ENCODE peak calls at places on chromosomes 4 and X, in six cellular contexts. M is Peyer's patch, Z is sigmoid colon, Y is upper lobe of left lung, H is testis, S is esophagus muscularis mucosa. N is an unnamed sample.

GRCh38 chr4:175253184-175253902 is 335.2 kb downstream of the ADAM29 start:
- DNase-seq in Y (peak), H (no peak), Z (no peak), S (no peak), M (no peak), N (no peak)

GRCh38 chr4:33625762-33626161 is 2618.6 kb downstream of the ARAP2 start:
- DNase-seq in Z (no peak), M (no peak), H (no peak), S (no peak), Y (no peak), N (no peak)

GRCh38 chr4:79395883-79396282 is 12.1 kb downstream of the GK2 start:
- DNase-seq in Y (no peak), H (no peak), M (no peak), Z (no peak), S (no peak), N (no peak)

GRCh38 chr4:5101571-5101970 is 50.3 kb downstream of the STK32B start:
- DNase-seq in Y (no peak), M (no peak), S (no peak), H (no peak), Z (no peak), N (no peak)

GRCh38 chr4:176896211-176896610 is 103.5 kb upstream of the VEGFC start:
- DNase-seq in S (no peak), H (peak), M (no peak), Z (no peak), Y (no peak), N (no peak)

GRCh38 chr4:118282692-118283091 is 70.1 kb downstream of the PRSS12 start:
- DNase-seq in S (no peak), Y (no peak), M (no peak), H (no peak), Z (no peak), N (no peak)

GRCh38 chrX:107485019-107485418 is 35.6 kb downstream of the FRMPD3 start:
- DNase-seq in Y (no peak), H (no peak), M (no peak), Z (no peak), S (no peak), N (no peak)

GRCh38 chr4:150348079-150348478 is 233.9 kb upstream of the MAB21L2 start:
- DNase-seq in Y (no peak), M (no peak), S (no peak), H (no peak), Z (no peak), N (no peak)

GRCh38 chr4:114015444-114015899 is 36.0 kb upstream of the ARSJ start:
- DNase-seq in S (no peak), H (no peak), M (no peak), Z (no peak), Y (no peak), N (no peak)

GRCh38 chrX:18748499-18748898 is 41.1 kb downstream of the PPEF1 start:
- DNase-seq in Z (no peak), M (no peak), H (no peak), S (no peak), Y (no peak), N (no peak)

GRCh38 chr4:142838781-142839180 is 7.3 kb downstream of the INPP4B start:
- DNase-seq in S (no peak), H (no peak), M (no peak), Z (no peak), Y (no peak), N (no peak)

GRCh38 chr4:132015321-132015720 is 1133.8 kb upstream of the PCDH10 start:
- DNase-seq in Y (no peak), H (no peak), S (no peak), Z (no peak), M (no peak), N (no peak)

GRCh38 chr4:101885574-101885973 is 95.0 kb downstream of the BANK1 start:
- DNase-seq in Y (no peak), M (no peak), Z (no peak), S (no peak), H (no peak), N (no peak)

GRCh38 chrX:1387141-1387776 is 4.7 kb downstream of the SLC25A6 start:
- DNase-seq in Z (peak), S (no peak), H (peak), Y (peak), M (peak), N (peak)

GRCh38 chr4:83248486-83248885 is 36.1 kb downstream of the COQ2 start:
- DNase-seq in Y (no peak), Z (no peak), H (no peak), S (no peak), M (no peak), N (no peak)

GRCh38 chr4:83251074-83251835 is 33.3 kb downstream of the COQ2 start:
- DNase-seq in M (no peak), S (no peak), Y (no peak), H (no peak), Z (no peak), N (no peak)

GRCh38 chr4:83255584-83255983 is 29.0 kb downstream of the COQ2 start:
- DNase-seq in Z (no peak), Y (no peak), S (no peak), H (no peak), M (no peak), N (no peak)

GRCh38 chr4:83250666-83251065 is 33.9 kb downstream of the COQ2 start:
- DNase-seq in M (no peak), H (no peak), Y (no peak), Z (no peak), S (no peak), N (no peak)

GRCh38 chr4:83252782-83253405 is 31.7 kb downstream of the COQ2 start:
- DNase-seq in Z (peak), H (peak), M (no peak), Y (no peak), S (no peak), N (peak)
- TF ChIP-seq POLR2A in Z (no peak), H (no peak), M (no peak), Y (no peak), S (no peak), N (no peak)

GRCh38 chr4:56870927-56871326 is 36.8 kb upstream of the REST start:
- DNase-seq in M (no peak), Y (no peak), Z (no peak), H (no peak), S (no peak), N (no peak)

GRCh38 chr4:56876264-56876663 is 31.4 kb upstream of the REST start:
- DNase-seq in S (no peak), Z (no peak), H (no peak), M (no peak), Y (no peak), N (no peak)

GRCh38 chr4:56874918-56875317 is 32.8 kb upstream of the REST start:
- DNase-seq in M (no peak), H (no peak), Z (no peak), S (no peak), Y (no peak), N (no peak)

GRCh38 chr4:56871357-56871993 is 36.2 kb upstream of the REST start:
- DNase-seq in S (no peak), Y (no peak), H (no peak), M (no peak), Z (no peak), N (no peak)

DNA sequence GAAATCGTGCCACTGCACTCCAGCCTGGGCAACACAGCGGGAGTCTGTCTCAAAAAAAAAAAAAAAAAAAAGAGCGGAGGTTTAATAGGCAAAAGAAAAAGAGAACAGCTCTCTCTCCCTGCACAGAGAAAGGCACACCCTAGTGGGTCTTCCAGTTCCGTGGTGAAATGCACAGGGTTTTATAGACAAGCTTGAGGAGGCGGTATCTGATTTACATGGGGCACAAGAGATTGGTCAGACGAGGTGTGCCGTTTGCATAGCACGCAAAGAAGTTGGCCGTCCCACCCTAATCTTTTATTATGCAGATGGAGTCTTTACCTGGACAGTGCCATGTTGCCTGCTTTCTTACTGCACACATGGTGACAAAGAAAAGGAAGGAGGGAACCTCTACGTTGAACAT is 33.5 kb upstream of the REST start:
- DNase-seq in H (no peak), Y (no peak), Z (no peak), M (no peak), S (no peak), N (no peak)
- TF ChIP-seq CTCF in H (no peak), Y (no peak), Z (no peak), M (no peak), S (no peak), N (no peak)

GRCh38 chr4:56435748-56436442 is at the start of gene PAICS:
- DNase-seq in M (peak), Z (peak), S (peak), H (peak), Y (peak), N (peak)

GRCh38 chr4:56430203-56430602 is 5.2 kb downstream of the PPAT start:
- DNase-seq in Z (no peak), H (no peak), M (no peak), Y (no peak), S (no peak), N (no peak)

GRCh38 chr4:56433280-56433679 is 2.1 kb downstream of the PPAT start:
- DNase-seq in H (no peak), M (no peak), S (no peak), Y (no peak), Z (no peak), N (no peak)

GRCh38 chr4:56434599-56435000 is 815 bp downstream of the PPAT start:
- DNase-seq in H (peak), Y (no peak), M (no peak), Z (no peak), S (no peak), N (no peak)

GRCh38 chr4:56435001-56435747 is at the start of gene PPAT:
- DNase-seq in S (peak), M (peak), Z (peak), Y (peak), H (peak), N (peak)
- TF ChIP-seq POLR2A in S (peak), M (peak), Z (peak), Y (peak), H (no peak), N (no peak)

GRCh38 chrX:77160301-77160700 is 286.9 kb upstream of the FGF16 start:
- DNase-seq in Z (no peak), S (no peak), H (peak), Y (peak), M (no peak), N (peak)
- TF ChIP-seq CTCF in Z (no peak), S (no peak), H (no peak), Y (no peak), M (peak), N (no peak)

GRCh38 chr4:77862478-77863216 is at the start of gene MRPL1:
- DNase-seq in Z (peak), S (peak), H (peak), M (peak), Y (peak), N (peak)
- TF ChIP-seq POLR2A in Z (peak), S (no peak), H (no peak), M (peak), Y (peak), N (peak)